ENCODE peak calls at places on chromosomes 11 and 22, in four cellular contexts. O is activated effector memory CD4-positive, alpha-beta T cell treated with Interleukin-2 at 50 U/mL for 16 hours; Y is substantia nigra; H is SK-N-SH. V is an unnamed sample.

GRCh38 chr22:50473088-50473487 is 1.7 kb downstream of the SBF1 start:
- DNase-seq in O (peak; percentile 37), Y (no peak), H (no peak), V (no peak)

GRCh38 chr22:35657571-35658312 is 9.5 kb downstream of the APOL6 start:
- DNase-seq in O (no peak), Y (no peak), H (no peak), V (no peak)

GRCh38 chr22:39457546-39458442 is 982 bp downstream of the MGAT3 start:
- DNase-seq in O (no peak), Y (no peak), H (peak; percentile 78), V (no peak)

GRCh38 chr22:47294222-47294532 is 531.7 kb downstream of the TBC1D22A start:
- DNase-seq in O (no peak), Y (no peak), H (no peak), V (peak; percentile 57)

GRCh38 chr11:2812371-2812991 is 73.1 kb downstream of the CDKN1C start:
- DNase-seq in O (no peak), Y (no peak), H (no peak), V (peak; percentile 37)

GRCh38 chr11:37370817-37371216 is 772.8 kb upstream of the RAG2 start:
- DNase-seq in O (no peak), Y (no peak), H (no peak), V (no peak)

GRCh38 chr11:33135216-33135615 is 26.1 kb downstream of the CSTF3 start:
- DNase-seq in O (no peak), Y (no peak), H (no peak), V (no peak)

GRCh38 chr22:34814260-34814659 is 251.7 kb upstream of the ISX start:
- DNase-seq in O (no peak), Y (no peak), H (no peak), V (no peak)

GRCh38 chr22:38086942-38087341 is 3.0 kb upstream of the SLC16A8 start:
- DNase-seq in O (no peak), Y (no peak), H (no peak), V (no peak)

GRCh38 chr11:23013509-23013908 is 153.2 kb upstream of the CCDC179 start:
- DNase-seq in O (no peak), Y (no peak), H (no peak), V (no peak)

GRCh38 chr11:117677729-117678310 is 119.2 kb downstream of the DSCAML1 start:
- DNase-seq in O (no peak), Y (peak; percentile 65), H (no peak), V (no peak)

GRCh38 chr22:19178065-19178658 is 374 bp downstream of the SLC25A1 start:
- DNase-seq in O (peak; percentile 47), Y (no peak), H (peak; percentile 85), V (no peak)

GRCh38 chr11:57405271-57405890 is 14.9 kb upstream of the PRG2 start:
- DNase-seq in O (no peak), Y (no peak), H (no peak), V (no peak)